ENCODE peak calls at places on chromosomes 2 and 18, in seven cellular contexts. Y is effector memory CD4-positive, alpha-beta T cell; D is EL; B is ureter; E is endothelial cell; H is cardiac fibroblast; R is frontal cortex. V is an unnamed sample.

GRCh38 chr2:28751956-28752607 is 452 bp downstream of the PPP1CB start:
- DNase-seq in E (peak), D (peak), Y (peak), B (no peak), H (no peak), R (peak), V (no peak)

GRCh38 chr2:219071189-219071816 is 10.6 kb upstream of the IHH start:
- DNase-seq in D (peak), B (no peak), H (peak), E (no peak), R (no peak), Y (no peak), V (peak)

GRCh38 chr18:74152270-74152669 is 3.9 kb downstream of the TIMM21 start:
- DNase-seq in Y (no peak), B (no peak), D (no peak), E (no peak), R (no peak), H (no peak), V (no peak)

GRCh38 chr2:158686166-158686792 is 108.8 kb upstream of the DAPL1 start:
- DNase-seq in H (peak), R (peak), B (no peak), E (no peak), D (peak), Y (no peak), V (peak)

GRCh38 chr2:215540646-215541045 is 104.8 kb upstream of the FN1 start:
- DNase-seq in E (no peak), Y (no peak), B (no peak), D (peak), H (peak), R (no peak), V (peak)

GRCh38 chr2:9102861-9103662 is 99.6 kb upstream of the MBOAT2 start:
- DNase-seq in D (no peak), H (no peak), E (no peak), Y (no peak), B (peak), R (no peak), V (no peak)

GRCh38 chr2:9422321-9423099 is 818 bp downstream of the ITGB1BP1 start:
- DNase-seq in Y (peak), H (peak), D (peak), R (peak), E (peak), B (no peak), V (peak)

GRCh38 chr2:75523313-75524275 is 37.1 kb downstream of the EVA1A start:
- DNase-seq in D (peak), R (no peak), Y (no peak), E (no peak), B (no peak), H (peak), V (peak)

GRCh38 chr2:219597552-219598307 is at the start of gene STK11IP:
- DNase-seq in B (peak), E (peak), D (peak), R (peak), H (peak), Y (peak), V (peak)

GRCh38 chr2:63041592-63041991 is 9.0 kb upstream of the OTX1 start:
- DNase-seq in E (no peak), R (no peak), H (no peak), B (no peak), D (no peak), Y (no peak), V (no peak)

GRCh38 chr2:240525802-240526201 is 32.0 kb downstream of the ANKMY1 start:
- DNase-seq in B (no peak), E (no peak), Y (no peak), R (no peak), H (no peak), D (no peak), V (no peak)

GRCh38 chr2:157747280-157747679 is 118.6 kb upstream of the ACVR1C start:
- DNase-seq in B (no peak), E (no peak), Y (no peak), H (no peak), R (no peak), D (no peak), V (no peak)

GRCh38 chr2:216877085-216877484 is 17.2 kb upstream of the TNP1 start:
- DNase-seq in B (no peak), E (no peak), H (peak), R (no peak), D (no peak), Y (no peak), V (no peak)

GRCh38 chr2:159129807-159130206 is 156.7 kb downstream of the WDSUB1 start:
- DNase-seq in Y (no peak), E (no peak), D (no peak), H (no peak), B (no peak), R (no peak), V (no peak)